ENCODE peak calls at places on chromosomes 13 and 19, in six cellular contexts. Q is Calu3, Z is Daoy, X is thyroid gland, I is NCI-H510A, L is mesendoderm. M is an unnamed sample.

GRCh38 chr13:33446821-33447481 is 161.4 kb upstream of the STARD13 start:
- DNase-seq in Z (no peak), I (no peak), X (no peak), L (no peak), Q (no peak), M (no peak)

GRCh38 chr13:108924154-108924940 is 294.9 kb downstream of the MYO16 start:
- DNase-seq in Z (peak), L (peak), Q (no peak), X (no peak), I (no peak), M (no peak)

GRCh38 chr19:5050016-5050656 is 81.2 kb downstream of the KDM4B start:
- DNase-seq in L (no peak), Z (no peak), X (no peak), I (no peak), Q (no peak), M (no peak)

GRCh38 chr19:46466536-46467199 is 4.7 kb downstream of the PNMA8A start:
- DNase-seq in L (no peak), Z (peak), Q (no peak), X (no peak), I (no peak), M (no peak)

GRCh38 chr19:45613926-45614725 is 12.1 kb upstream of the GPR4 start:
- DNase-seq in I (no peak), Q (peak), L (no peak), Z (peak), X (no peak), M (no peak)

GRCh38 chr19:38506723-38507550 is 73.4 kb downstream of the RYR1 start:
- DNase-seq in L (peak), X (peak), Q (peak), I (no peak), Z (peak), M (peak)

GRCh38 chr19:11160119-11160768 is 4.7 kb upstream of the SPC24 start:
- DNase-seq in Q (no peak), I (no peak), L (no peak), Z (no peak), X (no peak), M (no peak)

GRCh38 chr19:40355975-40356680 is 7.6 kb downstream of the PLD3 start:
- DNase-seq in Q (no peak), L (no peak), I (no peak), X (no peak), Z (no peak), M (no peak)

GRCh38 chr19:18090545-18091216 is 3.9 kb upstream of the IL12RB1 start:
- DNase-seq in L (no peak), X (no peak), Q (no peak), I (no peak), Z (no peak), M (no peak)

GRCh38 chr13:97328222-97328790 is 105.7 kb upstream of the RAP2A start:
- DNase-seq in Z (peak), Q (no peak), I (no peak), L (peak), X (no peak), M (no peak)

GRCh38 chr13:60562081-60562764 is 165.2 kb downstream of the TDRD3 start:
- DNase-seq in X (no peak), L (no peak), Q (no peak), Z (no peak), I (no peak), M (no peak)

GRCh38 chr13:20573186-20573585 is 6.2 kb downstream of the IFT88 start:
- DNase-seq in Q (no peak), X (no peak), I (no peak), L (no peak), Z (no peak), M (no peak)

GRCh38 chr19:23070353-23070781 is 46.5 kb upstream of the ZNF730 start:
- DNase-seq in Z (peak), X (peak), I (no peak), Q (no peak), L (peak), M (no peak)

GRCh38 chr13:89856512-89856911 is 1491.0 kb upstream of the MIR17HG start:
- DNase-seq in Z (no peak), L (peak), X (no peak), I (no peak), Q (no peak), M (no peak)

GRCh38 chr13:29878101-29878500 is 27.7 kb upstream of the UBL3 start:
- DNase-seq in Q (no peak), I (no peak), X (no peak), Z (no peak), L (peak), M (no peak)

GRCh38 chr19:49953376-49953775 is 7.6 kb downstream of the SIGLEC11 start:
- DNase-seq in Q (no peak), I (no peak), L (no peak), Z (no peak), X (no peak), M (no peak)

GRCh38 chr19:719636-720377 is 11.1 kb downstream of the PALM start:
- DNase-seq in Q (no peak), L (no peak), Z (no peak), I (no peak), X (no peak), M (no peak)

GRCh38 chr13:97978661-97979450 is 25.4 kb downstream of the IPO5 start:
- DNase-seq in X (no peak), Q (no peak), L (peak), I (no peak), Z (no peak), M (no peak)

GRCh38 chr13:39531646-39532045 is 71.3 kb downstream of the LHFPL6 start:
- DNase-seq in Q (no peak), X (no peak), Z (peak), I (no peak), L (no peak), M (no peak)

GRCh38 chr19:36488816-36489138 is 584 bp downstream of the ZNF566 start:
- DNase-seq in L (no peak), Q (peak), I (no peak), X (no peak), Z (no peak), M (peak)

GRCh38 chr19:5667751-5668271 is 12.5 kb downstream of the MICOS13 start:
- DNase-seq in I (no peak), L (peak), Z (no peak), X (no peak), Q (no peak), M (no peak)

GRCh38 chr13:27792393-27793218 is at the start of gene GSX1:
- DNase-seq in Q (peak), Z (peak), L (peak), I (no peak), X (peak), M (no peak)

GRCh38 chr19:38920529-38921419 is 8.8 kb upstream of the CCER2 start:
- DNase-seq in X (no peak), Q (no peak), I (no peak), L (no peak), Z (no peak), M (no peak)

GRCh38 chr13:73336789-73337188 is 278.0 kb downstream of the KLF5 start:
- DNase-seq in L (no peak), X (no peak), Z (no peak), I (no peak), Q (peak), M (no peak)

GRCh38 chr13:35764359-35765015 is 288.0 kb upstream of the MAB21L1 start:
- DNase-seq in I (no peak), Z (no peak), Q (no peak), X (no peak), L (no peak), M (no peak)

GRCh38 chr19:13010038-13010991 is 15.0 kb downstream of the NFIX start:
- DNase-seq in I (no peak), Z (no peak), Q (no peak), X (peak), L (no peak), M (no peak)